ENCODE peak calls at places on chromosomes 3 and 15, in four cellular contexts. Y is pancreas; N is aorta; A is CD8-positive, alpha-beta T cell. P is an unnamed sample. For H3K4me1, the result is how much of the 10 kb centered on the place peaks cover.

GRCh38 chr3:116440196-116440595 is 5.1 kb downstream of the LSAMP start:
- DNase-seq in Y (no peak), A (no peak), N (no peak), P (no peak)

GRCh38 chr15:58492661-58493397 is 61.0 kb downstream of the LIPC start:
- DNase-seq in A (no peak), Y (no peak), N (no peak), P (no peak)

GRCh38 chr3:93904568-93904967 is 69.1 kb downstream of the PROS1 start:
- DNase-seq in Y (no peak), A (no peak), N (no peak), P (no peak)

GRCh38 chr15:42118650-42119531 is 24.5 kb upstream of the PLA2G4D start:
- DNase-seq in Y (no peak), N (no peak), A (no peak), P (no peak)

GRCh38 chr3:194374930-194375329 is 5.4 kb upstream of the LRRC15 start:
- DNase-seq in A (no peak), N (peak), Y (no peak), P (no peak)

GRCh38 chr3:179882322-179882721 is 154.4 kb downstream of the PEX5L start:
- DNase-seq in N (no peak), A (no peak), Y (no peak), P (peak)

GRCh38 chr15:77982127-77982490 is 95.4 kb downstream of the TBC1D2B start:
- DNase-seq in A (no peak), N (no peak), Y (no peak), P (no peak)

GRCh38 chr3:186241910-186242821 is 119.9 kb downstream of the DGKG start:
- DNase-seq in N (peak), A (no peak), Y (peak), P (peak)

GRCh38 chr15:56228352-56228751 is 15.3 kb downstream of the RFX7 start:
- DNase-seq in N (no peak), Y (no peak), A (no peak), P (no peak)

GRCh38 chr15:60407406-60407805 is 9.6 kb upstream of the ANXA2 start:
- DNase-seq in Y (no peak), N (no peak), A (no peak), P (no peak)

GRCh38 chr3:185549651-185550111 is 2.7 kb downstream of the LIPH start:
- DNase-seq in Y (no peak), N (no peak), A (no peak), P (no peak)

GRCh38 chr3:132804498-132804897 is 82.3 kb upstream of the NPHP3 start:
- DNase-seq in A (no peak), N (no peak), Y (no peak), P (no peak)

GRCh38 chr15:101497484-101498034 is 8.1 kb upstream of the PCSK6 start:
- DNase-seq in N (no peak), Y (no peak), A (no peak), P (no peak)

GRCh38 chr3:168216851-168217250 is 121.1 kb upstream of the GOLIM4 start:
- DNase-seq in N (no peak), Y (no peak), A (no peak), P (no peak)

GRCh38 chr3:58063424-58063823 is 55.2 kb downstream of the FLNB start:
- DNase-seq in Y (peak), A (no peak), N (no peak), P (no peak)

GRCh38 chr3:66452247-66453040 is 48.4 kb downstream of the LRIG1 start:
- DNase-seq in N (no peak), Y (no peak), A (no peak), P (no peak)

GRCh38 chr3:187150599-187150998 is 11.3 kb upstream of the RPL39L start:
- DNase-seq in A (peak), N (no peak), Y (no peak), P (no peak)

GRCh38 chr3:49021813-49022720 is at the start of gene NDUFAF3:
- DNase-seq in Y (peak), A (peak), N (peak), P (peak)

GRCh38 chr3:115937054-115937453 is 313.7 kb downstream of the GAP43 start:
- DNase-seq in A (no peak), Y (no peak), N (no peak), P (no peak)

GRCh38 chr3:60839242-60839641 is 412.0 kb downstream of the FHIT start:
- DNase-seq in A (no peak), N (no peak), Y (no peak), P (no peak)

GRCh38 chr3:38960953-38961622 is 90.7 kb downstream of the SCN11A start:
- DNase-seq in A (no peak), Y (peak), N (no peak), P (peak)

GRCh38 chr3:176994876-176995781 is 202.2 kb downstream of the TBL1XR1 start:
- DNase-seq in Y (no peak), A (no peak), N (no peak), P (no peak)

GRCh38 chr3:4750306-4751056 is 228.8 kb upstream of the BHLHE40 start:
- DNase-seq in Y (no peak), A (no peak), N (no peak), P (no peak)

GRCh38 chr3:173410836-173411235 is 13.3 kb downstream of the NLGN1 start:
- DNase-seq in N (no peak), Y (no peak), A (no peak), P (no peak)

GRCh38 chr15:76035593-76035992 is 23.4 kb upstream of the NRG4 start:
- DNase-seq in A (no peak), Y (no peak), N (no peak), P (no peak)

GRCh38 chr3:135895106-135895733 is 70.3 kb upstream of the PPP2R3A start:
- DNase-seq in N (peak), Y (peak), A (no peak), P (peak)

GRCh38 chr3:10975695-10976234 is 16.8 kb upstream of the SLC6A1 start:
- DNase-seq in Y (no peak), A (no peak), N (no peak), P (no peak)

GRCh38 chr3:143443851-143444331 is 324.3 kb downstream of the CHST2 start:
- DNase-seq in Y (peak), N (no peak), A (no peak), P (no peak)

GRCh38 chr15:70197318-70197944 is 99.7 kb upstream of the TLE3 start:
- DNase-seq in N (no peak), Y (no peak), A (no peak), P (no peak)

GRCh38 chr3:183381179-183381578 is 47.2 kb downstream of the MCF2L2 start:
- DNase-seq in Y (no peak), A (no peak), N (no peak), P (no peak)

GRCh38 chr3:49711489-49711888 is 8.0 kb downstream of the AMIGO3 start:
- DNase-seq in Y (no peak), N (no peak), A (no peak), P (no peak)

GRCh38 chr3:143484851-143485512 is 363.3 kb downstream of the SLC9A9 start:
- DNase-seq in Y (no peak), A (no peak), N (no peak), P (no peak)

GRCh38 chr15:31263751-31264533 is 62.7 kb upstream of the KLF13 start:
- DNase-seq in Y (peak), A (peak), N (peak), P (no peak)
- H3K4me3 ChIP-seq in Y (no peak), A (peak), N (no peak), P (no peak)

DNA sequence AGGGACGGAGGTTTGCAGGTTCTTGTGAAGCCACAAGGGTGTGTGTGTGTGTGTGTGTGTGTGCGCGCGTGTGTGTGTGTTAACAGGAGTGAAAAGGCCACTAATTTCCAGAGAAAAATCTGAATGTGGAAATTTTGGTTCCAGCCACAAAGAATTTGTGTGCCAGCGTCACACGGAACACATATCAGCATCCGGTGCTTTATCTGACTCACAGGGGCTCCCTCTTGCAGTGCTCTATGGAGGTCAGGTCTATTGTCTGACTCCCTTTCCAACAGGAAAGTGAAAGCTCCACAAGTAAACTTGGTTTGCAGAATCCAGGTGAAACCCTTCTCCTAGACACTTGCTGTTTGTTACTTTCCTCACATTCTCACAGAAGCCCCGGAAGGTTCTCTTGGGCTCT is 6.2 kb downstream of the CLDN11 start:
- DNase-seq in Y (no peak), A (no peak), N (no peak), P (no peak)
- H3K4me1 ChIP-seq in Y (under half), A (under half), N (under half), P (under half)

DNA sequence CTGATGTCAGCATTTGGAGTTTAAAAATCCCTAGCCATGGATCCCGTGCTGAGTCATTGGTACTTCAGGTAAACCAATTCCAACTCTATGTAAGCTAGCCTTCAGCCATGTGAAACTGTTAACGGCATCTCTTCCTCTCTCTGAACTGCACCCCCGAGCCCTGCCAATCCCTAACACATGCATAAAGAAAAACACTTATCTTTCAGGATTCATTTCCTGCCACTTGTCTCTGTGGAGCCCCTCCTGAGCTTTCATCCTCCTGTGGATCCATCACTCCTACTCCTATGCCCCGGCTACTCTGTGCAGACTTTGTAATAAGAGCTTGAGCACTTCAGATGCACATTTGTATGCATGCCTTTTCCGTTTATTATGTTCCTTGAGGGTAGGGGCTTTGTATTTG is 119.1 kb downstream of the AKAP13 start:
- DNase-seq in A (no peak), N (no peak), Y (no peak), P (no peak)
- H3K4me3 ChIP-seq in A (no peak), N (no peak), Y (no peak), P (no peak)

GRCh38 chr3:71579301-71579933 is 4.1 kb downstream of the FOXP1 start:
- DNase-seq in A (no peak), N (no peak), Y (no peak), P (no peak)
- H3K4me1 ChIP-seq in A (under half), N (under half), Y (under half), P (under half)

DNA sequence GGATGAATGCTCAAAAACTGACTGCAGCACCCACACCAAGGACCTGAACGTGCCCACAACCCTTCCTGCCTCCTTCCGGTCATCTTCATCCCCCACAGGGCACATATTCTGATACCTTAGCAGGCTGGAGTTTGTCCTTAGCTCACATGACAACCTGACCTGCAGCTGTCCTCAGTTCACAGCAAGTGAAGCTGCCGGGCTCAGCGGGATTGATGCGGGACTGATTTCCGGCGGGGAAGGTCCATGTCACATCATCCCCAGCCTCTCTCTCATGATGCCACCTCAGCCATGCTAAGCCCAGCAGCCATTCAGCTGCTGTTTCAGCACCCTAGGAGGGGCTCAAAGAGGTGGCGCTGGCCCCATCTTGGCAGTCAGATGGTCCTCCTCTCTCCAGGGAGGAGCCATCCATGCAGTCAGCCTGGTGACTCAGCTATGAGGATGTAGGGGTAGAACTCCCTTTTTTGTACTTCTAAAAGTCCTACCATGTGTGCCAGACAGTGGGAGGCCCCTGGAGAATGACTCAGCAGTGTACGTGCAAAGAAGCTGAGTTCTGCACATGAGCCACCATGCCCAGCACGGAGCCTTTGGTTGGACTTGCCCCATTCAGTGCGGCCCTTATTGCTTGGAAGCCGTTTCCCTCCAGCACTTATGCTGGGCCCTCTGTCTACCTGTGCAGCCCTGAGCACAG is 9.5 kb downstream of the CA12 start:
- DNase-seq in N (peak), Y (no peak), A (no peak), P (no peak)
- H3K4me3 ChIP-seq in N (no peak), Y (no peak), A (no peak), P (no peak)

GRCh38 chr3:15290731-15291130 is 41.7 kb downstream of the SH3BP5 start:
- DNase-seq in N (no peak), Y (no peak), A (no peak), P (no peak)
- H3K4me1 ChIP-seq in N (under half), Y (under half), A (half or more), P (under half)

GRCh38 chr3:141797167-141797773 is 34.1 kb downstream of the GRK7 start:
- DNase-seq in Y (peak), N (peak), A (peak), P (peak)
- H3K4me3 ChIP-seq in Y (peak), N (no peak), A (peak), P (peak)

GRCh38 chr15:68794869-68795268 is 25.8 kb downstream of the ANP32A start:
- DNase-seq in Y (no peak), A (no peak), N (no peak), P (no peak)
- H3K4me1 ChIP-seq in Y (under half), A (half or more), N (under half), P (under half)

GRCh38 chr3:106256249-106256957 is 387.6 kb upstream of the CBLB start:
- DNase-seq in A (no peak), N (no peak), Y (no peak), P (no peak)

GRCh38 chr3:106255870-106256248 is 387.0 kb upstream of the CBLB start:
- DNase-seq in N (no peak), A (no peak), Y (no peak), P (no peak)

GRCh38 chr3:106261396-106261795 is 392.6 kb upstream of the CBLB start:
- DNase-seq in Y (no peak), A (no peak), N (no peak), P (no peak)

GRCh38 chr3:106261915-106262683 is 393.3 kb upstream of the CBLB start:
- DNase-seq in A (no peak), Y (no peak), N (no peak), P (no peak)

GRCh38 chr3:106257172-106257571 is 388.4 kb upstream of the CBLB start:
- DNase-seq in Y (no peak), N (no peak), A (no peak), P (no peak)
- H3K4me3 ChIP-seq in Y (no peak), N (no peak), A (no peak), P (no peak)

DNA sequence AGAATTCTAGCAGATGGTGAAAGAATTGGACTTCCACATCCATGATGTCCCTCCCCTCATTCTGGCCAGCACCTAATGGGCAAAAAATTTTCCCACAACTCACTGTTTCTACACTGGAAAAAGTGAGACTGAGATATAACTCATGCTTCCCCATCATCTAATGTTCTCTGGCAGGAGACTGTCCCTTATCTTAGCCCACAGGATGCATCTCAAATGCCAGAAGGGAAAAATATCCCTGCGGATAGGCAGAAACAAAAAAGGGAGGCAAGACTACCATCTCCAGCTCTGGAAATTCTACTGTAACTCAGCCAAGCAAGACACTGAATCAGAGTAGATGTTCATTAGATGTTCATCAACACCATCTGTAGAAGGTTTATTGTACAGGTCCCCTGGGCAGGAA is 58.6 kb downstream of the DLG1 start:
- DNase-seq in A (no peak), N (no peak), Y (no peak), P (no peak)
- H3K4me1 ChIP-seq in A (under half), N (under half), Y (under half), P (under half)